ENCODE peak calls at places on chromosomes 2 and 18, in four cellular contexts. H is H1, Z is HepG2, A is K562. B is an unnamed sample.

GRCh38 chr2:29261003-29261402 is 145.8 kb downstream of the CLIP4 start:
- DNase-seq in H (no peak), A (no peak), Z (no peak), B (peak; percentile 8)

GRCh38 chr2:108377815-108378630 is at the start of gene SULT1C4:
- DNase-seq in Z (peak; percentile 63), A (no peak), H (peak; percentile 59), B (peak; percentile 95)

GRCh38 chr2:150700731-150701130 is 213.3 kb upstream of the RND3 start:
- DNase-seq in A (no peak), Z (no peak), H (no peak), B (no peak)

GRCh38 chr2:195563857-195564512 is 93.0 kb upstream of the SLC39A10 start:
- DNase-seq in Z (no peak), A (no peak), H (no peak), B (no peak)

GRCh38 chr2:144515694-144516416 is 4.1 kb downstream of the ZEB2 start:
- DNase-seq in A (peak; percentile 36), Z (no peak), H (peak; percentile 74), B (peak; percentile 64)

GRCh38 chr2:101253013-101253712 is 477 bp downstream of the CNOT11 start:
- DNase-seq in Z (no peak), A (no peak), H (no peak), B (peak; percentile 54)

GRCh38 chr2:174729797-174730529 is 34.3 kb downstream of the CHRNA1 start:
- DNase-seq in H (peak; percentile 59), Z (no peak), A (no peak), B (peak; percentile 28)

GRCh38 chr2:232541961-232542714 is 2.6 kb downstream of the CHRNG start:
- DNase-seq in A (no peak), Z (no peak), H (peak; percentile 39), B (no peak)

GRCh38 chr2:72827999-72828646 is 2.3 kb upstream of the EXOC6B start:
- DNase-seq in A (no peak), H (no peak), Z (peak; percentile 22), B (peak; percentile 42)

DNA sequence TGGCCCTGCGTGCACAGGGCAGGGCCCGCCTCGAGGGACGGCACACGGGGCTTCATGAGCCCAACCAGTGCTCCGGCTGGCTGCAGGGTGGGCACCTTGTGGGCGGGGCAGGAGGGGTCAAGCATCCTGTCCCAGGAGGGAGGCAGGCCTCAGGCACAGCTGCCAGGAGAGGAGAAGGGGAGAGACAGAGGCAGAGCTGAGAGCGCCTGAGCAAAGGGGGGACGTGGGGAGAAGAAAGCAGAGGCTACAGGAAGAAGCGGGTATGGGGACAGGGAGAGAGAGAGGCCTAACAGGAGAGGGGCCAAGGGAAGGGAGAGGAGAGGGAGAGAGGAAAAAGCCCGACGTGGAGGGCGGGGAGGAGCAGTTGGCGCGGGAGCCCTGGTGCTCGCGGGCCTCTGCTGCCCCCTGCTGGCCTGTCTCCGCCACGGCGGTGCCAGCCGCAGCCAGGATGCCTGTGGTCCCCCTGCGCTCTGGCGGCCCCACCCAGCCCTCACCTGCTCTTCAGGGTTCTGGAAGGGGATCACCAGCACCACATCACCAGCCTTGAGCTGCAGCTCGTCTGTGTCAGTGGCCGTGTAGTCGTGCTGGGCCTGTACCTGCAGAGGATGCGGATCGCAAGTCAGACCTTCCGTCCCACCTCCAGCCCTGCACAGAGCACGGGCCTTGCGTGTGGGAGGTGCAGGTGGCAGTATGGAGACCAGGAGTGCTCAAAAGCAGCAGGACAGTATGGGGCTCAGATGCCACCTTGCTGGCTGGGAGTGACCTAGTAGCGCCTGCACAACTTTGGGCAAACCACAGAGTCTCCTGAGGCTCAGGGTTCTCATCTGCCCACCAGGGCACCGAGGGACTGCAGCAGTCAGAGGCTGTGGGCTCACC is 56.8 kb downstream of the BIN1 start:
- DNase-seq in H (peak; percentile 95), A (peak; percentile 88), Z (peak; percentile 24), B (peak; percentile 34)
- H4K20me1 ChIP-seq in H (peaks cover 4% of the 10 kb centered on the region), A (peaks cover 8% of the 10 kb centered on the region), Z (no peaks in the 10 kb centered on the region), B (no peaks in the 10 kb centered on the region)

GRCh38 chr18:48084041-48084757 is 153.7 kb upstream of the SMAD2 start:
- DNase-seq in A (no peak), H (no peak), Z (no peak), B (no peak)

GRCh38 chr18:48077291-48077690 is 146.8 kb upstream of the SMAD2 start:
- DNase-seq in Z (no peak), H (no peak), A (no peak), B (no peak)

GRCh38 chr18:48078448-48078847 is 148.0 kb upstream of the SMAD2 start:
- DNase-seq in Z (no peak), A (no peak), H (no peak), B (no peak)

GRCh38 chr18:48079885-48080284 is 149.4 kb upstream of the SMAD2 start:
- DNase-seq in Z (no peak), H (no peak), A (no peak), B (no peak)

DNA sequence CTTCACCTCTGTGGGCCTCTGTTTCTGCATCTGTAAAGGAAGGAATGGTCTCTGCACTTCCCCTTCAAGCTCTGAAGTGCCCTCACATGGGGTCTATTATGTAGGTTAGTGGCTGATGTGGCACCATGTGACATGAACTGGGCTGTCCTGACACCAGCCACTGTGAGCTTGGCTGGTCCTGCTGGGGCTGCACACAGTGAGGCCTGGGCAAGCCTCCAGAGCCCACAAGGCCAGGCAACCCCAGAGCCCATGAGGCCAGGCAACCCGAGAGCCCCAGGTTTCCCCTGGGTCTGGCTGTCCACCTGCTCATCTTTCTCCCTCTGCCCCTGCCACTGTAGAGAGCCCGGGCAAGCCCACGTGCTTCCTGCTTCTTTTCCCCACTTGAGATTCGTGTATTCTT is 150.1 kb upstream of the SMAD2 start:
- DNase-seq in H (no peak), A (no peak), Z (no peak), B (no peak)
- H3K4me3 ChIP-seq in H (no peak overlapping the region), A (no peak overlapping the region), Z (no peak overlapping the region), B (no peak overlapping the region)

GRCh38 chr2:128371248-128371630 is 52.6 kb upstream of the HS6ST1 start:
- DNase-seq in Z (no peak), H (no peak), A (no peak), B (no peak)
- TF ChIP-seq JUN in Z (no peak), H (no peak), A (no peak), B (no peak)

DNA sequence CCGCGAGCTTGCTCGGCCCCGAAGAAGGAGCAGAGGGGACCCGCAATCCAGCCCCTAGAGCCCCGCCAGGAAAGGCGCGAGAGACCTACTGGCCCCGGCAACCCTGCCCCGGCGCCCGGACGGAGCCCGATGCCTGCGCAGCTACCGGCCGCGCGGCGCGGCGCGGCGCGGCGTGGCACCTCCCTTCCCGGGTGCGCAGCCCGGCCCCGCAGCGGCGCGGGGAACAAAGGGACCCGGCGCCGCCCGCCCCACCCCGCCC is 327 bp downstream of the CDH2 start:
- DNase-seq in A (no peak), H (peak; percentile 59), Z (no peak), B (no peak)
- H4K20me1 ChIP-seq in A (no peaks in the 10 kb centered on the region), H (peaks cover 7% of the 10 kb centered on the region), Z (peaks cover 8% of the 10 kb centered on the region), B (no peaks in the 10 kb centered on the region)

DNA sequence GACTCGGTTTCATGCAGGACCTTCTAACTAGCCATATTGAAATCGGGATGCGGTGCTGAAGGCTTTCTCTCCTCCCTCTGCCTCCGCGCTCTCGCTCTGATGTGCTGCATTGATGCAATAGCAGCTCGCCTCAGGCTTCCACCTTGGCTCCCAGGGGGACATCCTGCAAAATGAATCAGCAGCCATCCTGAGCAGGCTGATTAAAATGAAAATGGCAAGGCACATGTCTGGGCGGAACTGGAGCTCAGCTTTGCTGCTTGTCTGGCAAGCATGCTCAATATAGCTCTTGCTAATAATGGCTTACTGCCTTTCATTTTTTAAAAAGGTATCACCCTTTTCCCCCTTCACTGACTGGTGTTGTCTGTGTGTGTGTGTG is 818 bp upstream of the MYT1L start:
- DNase-seq in A (no peak), Z (no peak), H (peak; percentile 63), B (no peak)
- H3K4me3 ChIP-seq in A (no peak overlapping the region), Z (no peak overlapping the region), H (no peak overlapping the region), B (no peak overlapping the region)

GRCh38 chr2:112182581-112183034 is 44.4 kb downstream of the FBLN7 start:
- DNase-seq in H (no peak), A (no peak), Z (no peak), B (no peak)
- TF ChIP-seq JUN in H (no peak), A (no peak), Z (no peak), B (no peak)

GRCh38 chr18:9919564-9920232 is 5.9 kb downstream of the VAPA start:
- DNase-seq in Z (no peak), A (no peak), H (no peak), B (no peak)

GRCh38 chr18:9915291-9916066 is 1.7 kb downstream of the VAPA start:
- DNase-seq in Z (no peak), A (no peak), H (no peak), B (no peak)

GRCh38 chr18:9916067-9916684 is 2.4 kb downstream of the VAPA start:
- DNase-seq in A (no peak), H (no peak), Z (no peak), B (peak; percentile 82)

GRCh38 chr18:9916814-9917213 is 3.0 kb downstream of the VAPA start:
- DNase-seq in Z (no peak), H (no peak), A (no peak), B (no peak)

DNA sequence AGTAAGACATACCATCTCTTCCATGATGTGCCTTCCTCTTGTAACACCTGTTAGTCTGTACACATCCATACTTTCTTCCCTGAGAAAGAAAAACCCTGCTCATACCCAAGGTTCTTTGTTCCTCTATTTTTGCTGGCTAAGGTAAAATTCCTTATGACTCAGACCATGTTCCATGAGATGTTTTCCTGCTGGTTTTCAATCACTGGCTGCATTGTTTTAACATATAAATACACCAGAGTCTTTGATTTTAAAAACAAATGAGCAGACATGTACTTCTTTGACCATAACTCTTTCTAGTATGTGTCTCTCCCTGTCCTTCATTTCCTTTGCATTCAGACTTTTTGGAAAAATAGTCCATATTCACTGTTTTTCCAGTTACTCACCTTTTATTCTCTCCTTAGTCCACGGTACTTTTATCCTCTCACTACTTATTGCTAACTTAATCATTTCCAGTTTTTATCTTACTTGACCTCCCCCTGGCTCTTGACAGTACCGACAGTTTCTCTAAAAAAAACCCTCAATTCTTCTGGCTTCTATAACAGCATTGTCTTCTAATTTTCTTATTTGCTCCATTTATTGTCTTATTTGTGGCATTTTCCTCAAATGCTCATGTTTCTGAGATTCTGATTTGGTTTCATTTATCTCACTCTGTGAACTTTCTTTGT is 4.3 kb downstream of the VAPA start:
- DNase-seq in H (no peak), Z (peak; percentile 56), A (no peak), B (peak; percentile 92)
- H4K20me1 ChIP-seq in H (peaks cover 12% of the 10 kb centered on the region), Z (peaks cover 84% of the 10 kb centered on the region), A (peaks cover 65% of the 10 kb centered on the region), B (peaks cover 25% of the 10 kb centered on the region)

GRCh38 chr2:126678278-126679073 is 22.5 kb downstream of the GYPC start:
- DNase-seq in H (no peak), A (no peak), Z (no peak), B (no peak)
- H3K4me3 ChIP-seq in H (no peak overlapping the region), A (no peak overlapping the region), Z (no peak overlapping the region), B (no peak overlapping the region)

GRCh38 chr2:11665510-11666362 is 4.3 kb downstream of the NTSR2 start:
- DNase-seq in A (no peak), H (peak; percentile 19), Z (no peak), B (no peak)
- TF ChIP-seq JUN in A (no peak), H (no peak), Z (no peak), B (no peak)